ENCODE peak calls at places on chromosomes 7 and 10, in eight cellular contexts. U is hippocampal formation, Z is brain microvascular endothelial cell, S is DMS79 treated with DMSO at 0.1 percent for 48 hours, O is dermis blood vessel endothelial cell, H is NCI-H1092 treated with DMSO at 0.1 percent for 48 hours, X is EL, K is osteoblast. I is an unnamed sample.

GRCh38 chr7:82164813-82165212 is 278.8 kb downstream of the CACNA2D1 start:
- DNase-seq in K (peak; percentile 49), O (peak; percentile 31), H (peak; percentile 68), S (peak; percentile 82), Z (peak; percentile 81), U (peak; percentile 9), X (peak; percentile 77), I (no peak)

GRCh38 chr7:38070718-38071117 is 107.3 kb upstream of the STARD3NL start:
- DNase-seq in K (no peak), O (peak; percentile 11), S (no peak), Z (peak; percentile 67), H (peak; percentile 49), X (no peak), U (no peak), I (no peak)

GRCh38 chr7:158013085-158013668 is 574.4 kb downstream of the PTPRN2 start:
- DNase-seq in Z (no peak), S (no peak), X (no peak), O (peak; percentile 6), K (no peak), U (no peak), H (no peak), I (no peak)

GRCh38 chr7:5466551-5466950 is 42.9 kb upstream of the TNRC18 start:
- DNase-seq in U (no peak), X (no peak), S (no peak), H (no peak), O (no peak), K (no peak), Z (no peak), I (no peak)

GRCh38 chr10:21427804-21428481 is 97.5 kb downstream of the SKIDA1 start:
- DNase-seq in X (no peak), U (no peak), O (peak; percentile 20), K (no peak), S (no peak), H (no peak), Z (peak; percentile 18), I (no peak)

GRCh38 chr10:43253461-43254198 is 13.2 kb downstream of the RASGEF1A start:
- DNase-seq in K (peak; percentile 83), O (no peak), U (no peak), H (no peak), Z (no peak), X (no peak), S (no peak), I (no peak)

GRCh38 chr7:134463751-134464150 is 4.9 kb upstream of the AKR1B1 start:
- DNase-seq in K (no peak), X (no peak), S (no peak), O (no peak), Z (no peak), U (no peak), H (no peak), I (no peak)

GRCh38 chr7:150716368-150716767 is at the start of gene GIMAP1:
- DNase-seq in K (no peak), H (no peak), X (no peak), O (peak; percentile 89), S (no peak), U (no peak), Z (no peak), I (peak; percentile 78)

GRCh38 chr10:84237199-84238051 is 3.9 kb downstream of the LRIT1 start:
- DNase-seq in X (no peak), H (no peak), O (no peak), Z (no peak), U (no peak), K (peak; percentile 50), S (no peak), I (peak; percentile 54)

GRCh38 chr7:1289681-1290261 is 57.1 kb downstream of the UNCX start:
- DNase-seq in Z (no peak), O (peak; percentile 5), U (no peak), K (no peak), H (peak; percentile 55), X (no peak), S (peak; percentile 21), I (no peak)

GRCh38 chr10:123472606-123473005 is 193.5 kb upstream of the GPR26 start:
- DNase-seq in S (no peak), Z (no peak), O (no peak), K (no peak), U (no peak), X (no peak), H (no peak), I (no peak)

GRCh38 chr7:98366562-98366938 is 34.3 kb downstream of the BAIAP2L1 start:
- DNase-seq in H (no peak), Z (no peak), X (no peak), O (no peak), U (no peak), K (no peak), S (no peak), I (no peak)

GRCh38 chr10:43644252-43644651 is 4.4 kb downstream of the ZNF32 start:
- DNase-seq in U (no peak), O (peak; percentile 20), K (peak; percentile 45), S (no peak), X (no peak), H (no peak), Z (no peak), I (no peak)

I was measured in heart right ventricle.